ENCODE peak calls at places on chromosomes 6 and 20, in ten cellular contexts. W, T, C, N, Y, Z, R, H, K and X are unnamed samples.

GRCh38 chr20:44805335-44805734 is 5.0 kb downstream of the RIMS4 start:
- DNase-seq in T (no peak), C (no peak), Z (no peak), Y (no peak), H (no peak), R (no peak), N (no peak), K (no peak), W (no peak), X (no peak)

GRCh38 chr6:98669371-98669770 is 165.0 kb upstream of the POU3F2 start:
- DNase-seq in R (no peak), W (no peak), H (no peak), Y (no peak), K (no peak), N (no peak), C (no peak), Z (no peak), T (no peak), X (no peak)

GRCh38 chr6:105787747-105788146 is 298.4 kb upstream of the PRDM1 start:
- DNase-seq in H (no peak), C (no peak), R (no peak), N (no peak), W (no peak), Y (no peak), K (no peak), T (no peak), Z (no peak), X (no peak)

GRCh38 chr6:117992856-117993255 is 85.8 kb downstream of the SLC35F1 start:
- DNase-seq in N (no peak), R (no peak), T (peak), W (no peak), K (no peak), Y (no peak), H (no peak), C (no peak), Z (no peak), X (no peak)

GRCh38 chr6:63677282-63677681 is 41.7 kb downstream of the PHF3 start:
- DNase-seq in C (peak), Y (no peak), W (no peak), R (no peak), T (no peak), Z (no peak), N (no peak), H (no peak), K (no peak), X (no peak)

GRCh38 chr6:45574885-45575284 is 197.2 kb upstream of the SUPT3H start:
- DNase-seq in Z (no peak), Y (no peak), C (no peak), K (no peak), R (no peak), T (no peak), N (no peak), H (peak), W (no peak), X (no peak)

GRCh38 chr6:152135755-152136448 is 328.4 kb downstream of the ESR1 start:
- DNase-seq in K (no peak), T (no peak), R (peak), Y (no peak), Z (no peak), C (no peak), H (no peak), W (no peak), N (no peak), X (no peak)

GRCh38 chr6:140018588-140018987 is 644.1 kb upstream of the CITED2 start:
- DNase-seq in Y (no peak), T (no peak), K (no peak), Z (no peak), N (no peak), C (no peak), R (no peak), W (no peak), H (no peak), X (no peak)

GRCh38 chr6:52263709-52264320 is 19.5 kb upstream of the IL17F start:
- DNase-seq in W (peak), Z (peak), H (peak), T (peak), Y (peak), C (peak), K (peak), N (peak), R (peak), X (no peak)

GRCh38 chr6:77457720-77458349 is 5.5 kb downstream of the HTR1B start:
- DNase-seq in T (peak), K (peak), W (peak), N (peak), Y (peak), Z (peak), C (peak), R (peak), H (peak), X (no peak)

GRCh38 chr6:121335111-121336008 is 1.1 kb upstream of the TBC1D32 start:
- DNase-seq in H (no peak), K (no peak), W (no peak), N (no peak), T (no peak), Z (no peak), C (no peak), R (no peak), Y (no peak), X (no peak)

GRCh38 chr6:158987657-158988056 is 12.3 kb downstream of the RSPH3 start:
- DNase-seq in H (no peak), N (no peak), R (no peak), Y (no peak), Z (no peak), K (no peak), T (no peak), W (no peak), C (no peak), X (no peak)

GRCh38 chr20:63538204-63539091 is 1.3 kb upstream of the PTK6 start:
- DNase-seq in H (no peak), R (peak), C (peak), K (no peak), T (no peak), Z (no peak), Y (no peak), N (no peak), W (no peak), X (no peak)

GRCh38 chr6:26538572-26538902 is 371 bp downstream of the HMGN4 start:
- DNase-seq in Z (no peak), H (no peak), Y (no peak), W (no peak), C (no peak), N (no peak), R (peak), K (no peak), T (no peak), X (no peak)

GRCh38 chr20:5364997-5365597 is 48.3 kb upstream of the PROKR2 start:
- DNase-seq in C (no peak), N (no peak), W (no peak), Y (no peak), T (no peak), H (no peak), K (no peak), R (no peak), Z (no peak), X (no peak)

DNA sequence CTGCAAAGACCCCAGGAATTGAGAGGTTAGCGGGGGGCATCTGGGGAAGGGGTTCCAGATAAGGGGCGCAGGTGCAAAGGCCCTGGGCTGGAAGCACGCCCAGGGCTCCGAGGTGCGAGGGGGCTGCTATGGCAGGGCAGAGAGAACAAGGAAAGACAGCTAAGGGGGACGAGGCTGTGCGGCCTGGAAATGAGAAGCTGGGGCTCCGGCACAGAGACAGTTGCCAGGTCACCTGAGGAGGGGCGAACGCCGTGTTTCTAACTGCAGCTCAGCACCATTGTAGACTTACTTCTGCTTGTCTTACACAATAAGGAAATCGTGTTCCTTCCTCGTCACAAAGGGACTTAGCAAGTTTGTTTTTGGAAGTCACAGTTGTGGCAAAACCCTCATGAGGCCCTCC is 68.9 kb upstream of the TBXT start:
- DNase-seq in T (no peak), R (no peak), C (no peak), W (no peak), N (no peak), Z (no peak), Y (no peak), K (no peak), H (no peak), X (no peak)
- TF ChIP-seq CTCF in T (no peak), R (no peak), C (no peak), W (no peak), N (no peak), Z (no peak), Y (no peak), K (no peak), H (no peak), X (no peak)

DNA sequence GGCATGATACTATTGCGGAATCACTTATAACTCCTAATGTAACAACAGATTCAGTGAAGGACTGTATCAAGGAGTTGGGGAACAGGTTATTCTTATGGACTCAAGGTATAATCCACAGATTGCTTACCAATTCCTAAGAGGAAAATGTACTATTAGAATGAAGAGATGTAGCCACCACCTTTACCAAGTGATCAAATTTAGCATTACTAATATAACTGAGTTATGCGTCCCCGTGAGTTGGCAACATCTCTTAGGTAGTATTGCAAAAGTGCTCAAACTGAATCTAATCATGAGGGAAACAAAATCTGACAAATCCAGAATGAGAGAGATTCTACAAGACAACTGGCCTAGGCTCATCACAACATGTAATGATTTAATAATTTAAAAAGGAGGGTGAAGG is 777 bp upstream of the SNRNP48 start:
- DNase-seq in Z (no peak), H (no peak), Y (no peak), T (no peak), N (no peak), R (no peak), C (no peak), W (no peak), K (no peak), X (no peak)
- H3K4me3 ChIP-seq in Z (peak), H (peak), Y (no peak), T (peak), N (peak), R (peak), C (no peak), W (no peak), K (peak), X (peak)

GRCh38 chr6:143060354-143060805 is 309 bp upstream of the AIG1 start:
- DNase-seq in T (peak), H (peak), W (peak), Z (peak), K (peak), Y (peak), C (peak), R (peak), N (peak), X (peak)

GRCh38 chr6:143061597-143062385 is 1.1 kb downstream of the AIG1 start:
- DNase-seq in Y (no peak), T (no peak), W (no peak), Z (no peak), C (no peak), R (no peak), H (no peak), N (no peak), K (no peak), X (no peak)

GRCh38 chr6:143058987-143059386 is 1.7 kb upstream of the AIG1 start:
- DNase-seq in R (peak), Z (no peak), W (no peak), C (no peak), K (no peak), H (no peak), T (no peak), N (no peak), Y (peak), X (no peak)

GRCh38 chr6:143060806-143061596 is at the start of gene AIG1:
- DNase-seq in C (no peak), T (peak), W (peak), K (no peak), H (peak), R (no peak), N (peak), Y (peak), Z (no peak), X (peak)

GRCh38 chr6:143059616-143060353 is 904 bp upstream of the AIG1 start:
- DNase-seq in W (no peak), Y (no peak), N (no peak), C (peak), Z (no peak), H (peak), T (no peak), K (no peak), R (peak), X (no peak)
- H3K27ac ChIP-seq in W (peak), Y (peak), N (peak), C (peak), Z (peak), H (peak), T (peak), K (peak), R (peak), X (peak)

GRCh38 chr20:57711311-57711712 is 1.5 kb upstream of the PMEPA1 start:
- DNase-seq in R (peak), T (no peak), Y (no peak), N (no peak), Z (no peak), W (no peak), K (no peak), H (no peak), C (no peak), X (no peak)
- TF ChIP-seq CTCF in R (peak), T (no peak), Y (no peak), N (no peak), Z (peak), W (no peak), K (no peak), H (no peak), C (no peak), X (no peak)

DNA sequence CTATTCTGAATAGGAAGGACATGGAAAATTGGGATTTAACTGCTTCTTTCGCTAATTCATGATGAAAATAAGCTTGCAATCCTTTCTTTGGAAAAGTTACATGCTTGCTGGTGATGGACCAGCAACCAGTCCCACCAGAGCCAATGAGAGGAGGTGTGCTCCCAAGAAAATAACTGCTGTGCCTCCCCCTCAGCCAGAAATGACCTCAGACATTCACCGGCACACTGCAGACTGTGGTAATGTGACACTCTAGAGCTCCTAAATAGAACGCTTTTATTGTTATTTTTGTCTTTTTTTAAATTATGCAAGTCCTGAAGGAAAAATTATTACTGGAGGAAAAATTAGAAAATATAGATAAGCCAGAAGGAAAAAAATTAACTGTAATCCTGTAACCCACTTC is 2.6 kb downstream of the PYGB start:
- DNase-seq in H (no peak), N (no peak), Z (no peak), K (no peak), Y (peak), W (no peak), T (peak), C (no peak), R (peak), X (no peak)
- H3K4me3 ChIP-seq in H (peak), N (no peak), Z (peak), K (peak), Y (no peak), W (no peak), T (peak), C (no peak), R (peak), X (peak)

GRCh38 chr6:44044940-44045671 is 82.1 kb downstream of the MRPL14 start:
- DNase-seq in H (no peak), C (no peak), T (no peak), N (no peak), W (no peak), R (no peak), Z (no peak), Y (no peak), K (no peak), X (no peak)

GRCh38 chr6:44043036-44043478 is 84.2 kb downstream of the MRPL14 start:
- DNase-seq in W (no peak), T (no peak), K (no peak), R (peak), H (peak), C (peak), Y (no peak), N (no peak), Z (no peak), X (no peak)

GRCh38 chr6:44042261-44043035 is 84.8 kb downstream of the MRPL14 start:
- DNase-seq in C (no peak), H (no peak), Z (no peak), Y (no peak), N (no peak), W (no peak), K (no peak), T (no peak), R (no peak), X (no peak)

GRCh38 chr6:44044154-44044539 is 83.1 kb downstream of the MRPL14 start:
- DNase-seq in H (no peak), R (no peak), T (no peak), Z (no peak), Y (no peak), C (peak), W (no peak), K (no peak), N (no peak), X (no peak)

DNA sequence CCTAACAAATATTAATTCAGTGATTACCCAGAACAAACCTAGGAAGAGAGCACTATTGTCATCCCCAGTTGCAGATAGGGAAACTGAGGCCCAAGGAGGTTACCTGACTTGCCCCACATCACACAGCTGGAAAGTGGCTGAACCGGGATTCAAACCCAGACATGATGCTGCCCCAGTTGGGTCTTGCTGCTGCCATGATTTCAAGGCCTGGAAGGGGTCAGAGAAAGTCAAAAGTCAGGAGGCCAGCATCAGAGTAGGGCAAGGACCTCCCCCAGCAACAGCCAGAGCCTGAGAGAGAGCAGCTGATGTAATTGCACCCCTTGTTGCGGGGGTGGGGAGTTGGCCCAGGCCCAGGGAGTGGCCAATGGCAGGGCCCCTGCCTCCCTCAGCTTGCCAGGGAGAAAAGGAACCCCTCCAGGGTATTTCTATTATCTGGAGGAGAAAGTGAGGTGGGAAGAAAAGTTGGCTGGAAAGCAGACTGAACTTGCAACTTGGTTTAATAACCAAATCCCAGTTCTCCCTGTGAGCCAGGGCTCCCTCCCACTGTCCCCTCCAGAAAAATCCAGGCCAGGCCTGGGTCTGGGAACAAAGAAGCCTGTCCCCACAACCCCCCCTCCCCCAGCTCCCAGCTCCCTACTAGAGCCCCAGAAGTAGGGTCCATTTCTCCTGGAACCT is 83.6 kb downstream of the MRPL14 start:
- DNase-seq in K (peak), Z (peak), T (no peak), Y (no peak), W (no peak), H (no peak), N (no peak), R (no peak), C (peak), X (no peak)
- H3K27ac ChIP-seq in K (peak), Z (peak), T (peak), Y (no peak), W (peak), H (peak), N (no peak), R (peak), C (peak), X (peak)

GRCh38 chr6:137361701-137362100 is 132.5 kb downstream of the OLIG3 start:
- DNase-seq in C (peak), T (no peak), Z (no peak), W (no peak), Y (no peak), H (no peak), R (no peak), N (no peak), K (no peak), X (no peak)

GRCh38 chr6:137357948-137358266 is 136.3 kb downstream of the OLIG3 start:
- DNase-seq in K (no peak), N (no peak), W (no peak), H (no peak), T (no peak), C (no peak), R (no peak), Y (no peak), Z (no peak), X (no peak)

GRCh38 chr6:137353842-137354397 is 134.7 kb upstream of the IFNGR1 start:
- DNase-seq in K (no peak), N (no peak), T (no peak), C (no peak), H (no peak), Y (no peak), R (no peak), W (no peak), Z (no peak), X (no peak)

GRCh38 chr6:137357263-137357947 is 136.8 kb downstream of the OLIG3 start:
- DNase-seq in K (no peak), R (no peak), Z (no peak), Y (no peak), N (no peak), C (no peak), W (no peak), T (no peak), H (no peak), X (no peak)

DNA sequence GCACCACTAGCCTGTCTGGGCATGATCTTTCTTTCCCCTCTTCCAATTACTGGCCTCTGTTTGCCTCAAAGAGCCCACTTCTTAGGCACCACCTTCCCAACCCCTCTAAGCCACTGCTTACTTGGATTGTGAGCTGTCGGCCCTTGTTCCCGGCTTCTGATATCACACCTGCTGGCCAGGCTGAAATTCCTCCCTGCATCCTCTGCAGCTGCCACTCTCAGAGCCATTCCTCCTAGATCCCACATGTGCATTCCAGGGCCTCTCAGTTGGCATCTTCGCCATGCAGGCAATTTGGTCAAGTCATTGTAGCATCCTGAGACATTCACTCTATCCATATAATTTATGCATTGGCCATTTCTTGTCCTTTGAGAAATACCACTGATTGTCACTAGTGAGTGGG is 135.9 kb downstream of the OLIG3 start:
- DNase-seq in W (no peak), R (no peak), T (no peak), Y (no peak), Z (no peak), K (no peak), N (no peak), H (no peak), C (no peak), X (no peak)
- TF ChIP-seq CTCF in W (no peak), R (no peak), T (no peak), Y (no peak), Z (no peak), K (no peak), N (no peak), H (no peak), C (no peak), X (no peak)

DNA sequence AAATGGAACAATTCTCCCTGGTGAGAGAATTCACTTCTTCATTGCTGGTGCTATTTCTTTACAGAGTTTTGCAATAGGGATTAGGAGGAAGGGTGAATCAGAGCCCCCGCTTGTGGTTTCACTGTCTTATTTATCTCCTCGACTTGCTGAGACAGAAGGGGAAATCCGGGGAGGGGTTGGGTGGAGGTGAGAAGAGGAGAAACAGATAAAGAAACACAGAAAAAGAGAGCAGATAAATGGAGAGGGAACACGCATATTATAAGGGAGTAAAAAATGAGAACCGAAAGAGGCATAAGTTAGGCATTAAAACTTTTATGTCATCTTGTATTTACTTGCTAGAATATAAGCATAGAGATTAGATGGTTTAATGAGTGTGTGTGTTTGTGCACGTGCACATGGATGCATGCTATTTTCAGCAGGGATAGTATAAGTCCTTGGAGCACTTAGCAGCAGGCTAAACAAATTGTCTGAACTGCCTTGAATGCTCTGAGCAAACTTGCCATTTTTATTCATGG is 105.0 kb downstream of the OLIG3 start:
- DNase-seq in R (peak), Z (no peak), C (no peak), T (no peak), Y (no peak), K (no peak), N (no peak), W (no peak), H (peak), X (no peak)
- H3K4me3 ChIP-seq in R (no peak), Z (no peak), C (no peak), T (no peak), Y (no peak), K (no peak), N (no peak), W (no peak), H (no peak), X (no peak)